ENCODE peak calls at places on chromosomes 16 and 17, in seven cellular contexts. One of them, this sample, is unnamed.

GRCh38 chr16:83404261-83404660 is 403.5 kb upstream of the HSBP1 start:
- DNase-seq in ascending aorta: no peak
- DNase-seq in breast epithelium: no peak
- DNase-seq in heart right ventricle: no peak
- DNase-seq in heart left ventricle: no peak
- DNase-seq in aorta: no peak
- DNase-seq in left lung: no peak
- DNase-seq in this sample: no peak

GRCh38 chr16:48960830-48961229 is 320.8 kb downstream of the CBLN1 start:
- DNase-seq in ascending aorta: no peak
- DNase-seq in breast epithelium: no peak
- DNase-seq in heart right ventricle: no peak
- DNase-seq in heart left ventricle: no peak
- DNase-seq in aorta: no peak
- DNase-seq in left lung: no peak
- DNase-seq in this sample: no peak

GRCh38 chr16:353404-354285 is 1.1 kb upstream of the AXIN1 start:
- DNase-seq in ascending aorta: no peak
- DNase-seq in breast epithelium: no peak
- DNase-seq in heart right ventricle: no peak
- DNase-seq in heart left ventricle: no peak
- DNase-seq in aorta: no peak
- DNase-seq in left lung: peak; percentile 84
- DNase-seq in this sample: no peak

GRCh38 chr16:27369806-27370205 is 32.2 kb upstream of the IL21R start:
- DNase-seq in ascending aorta: no peak
- DNase-seq in breast epithelium: no peak
- DNase-seq in heart right ventricle: no peak
- DNase-seq in heart left ventricle: no peak
- DNase-seq in aorta: no peak
- DNase-seq in left lung: no peak
- DNase-seq in this sample: no peak

GRCh38 chr17:27525316-27525715 is 69.1 kb downstream of the KSR1 start:
- DNase-seq in ascending aorta: no peak
- DNase-seq in breast epithelium: no peak
- DNase-seq in heart right ventricle: no peak
- DNase-seq in heart left ventricle: no peak
- DNase-seq in aorta: no peak
- DNase-seq in left lung: no peak
- DNase-seq in this sample: no peak

GRCh38 chr17:11738151-11738550 is 139.9 kb downstream of the DNAH9 start:
- DNase-seq in ascending aorta: no peak
- DNase-seq in breast epithelium: no peak
- DNase-seq in heart right ventricle: no peak
- DNase-seq in heart left ventricle: no peak
- DNase-seq in aorta: no peak
- DNase-seq in left lung: no peak
- DNase-seq in this sample: no peak

GRCh38 chr17:6450926-6451717 is 6.9 kb downstream of the PIMREG start:
- DNase-seq in ascending aorta: no peak
- DNase-seq in breast epithelium: no peak
- DNase-seq in heart right ventricle: no peak
- DNase-seq in heart left ventricle: no peak
- DNase-seq in aorta: no peak
- DNase-seq in left lung: no peak
- DNase-seq in this sample: no peak

GRCh38 chr16:49858200-49859129 is 2.6 kb upstream of the ZNF423 start:
- DNase-seq in ascending aorta: no peak
- DNase-seq in breast epithelium: no peak
- DNase-seq in heart right ventricle: peak; percentile 66
- DNase-seq in heart left ventricle: peak; percentile 68
- DNase-seq in aorta: peak; percentile 94
- DNase-seq in left lung: peak; percentile 83
- DNase-seq in this sample: peak; percentile 72

GRCh38 chr16:2039286-2040030 is 8.2 kb downstream of the NTHL1 start:
- DNase-seq in ascending aorta: no peak
- DNase-seq in breast epithelium: peak; percentile 84
- DNase-seq in heart right ventricle: peak; percentile 93
- DNase-seq in heart left ventricle: peak; percentile 90
- DNase-seq in aorta: no peak
- DNase-seq in left lung: peak; percentile 62
- DNase-seq in this sample: peak; percentile 77

GRCh38 chr17:35129973-35130351 is 8.5 kb downstream of the FNDC8 start:
- DNase-seq in ascending aorta: no peak
- DNase-seq in breast epithelium: no peak
- DNase-seq in heart right ventricle: no peak
- DNase-seq in heart left ventricle: no peak
- DNase-seq in aorta: no peak
- DNase-seq in left lung: no peak
- DNase-seq in this sample: no peak

GRCh38 chr16:81005644-81006471 is 827 bp downstream of the CMC2 start:
- DNase-seq in ascending aorta: no peak
- DNase-seq in breast epithelium: no peak
- DNase-seq in heart right ventricle: peak; percentile 80
- DNase-seq in heart left ventricle: no peak
- DNase-seq in aorta: no peak
- DNase-seq in left lung: no peak
- DNase-seq in this sample: peak; percentile 86

GRCh38 chr17:41915566-41915965 is 3.2 kb downstream of the ACLY start:
- DNase-seq in ascending aorta: no peak
- DNase-seq in breast epithelium: no peak
- DNase-seq in heart right ventricle: no peak
- DNase-seq in heart left ventricle: no peak
- DNase-seq in aorta: no peak
- DNase-seq in left lung: no peak
- DNase-seq in this sample: no peak

GRCh38 chr16:57623251-57624043 is 5.0 kb upstream of the ADGRG1 start:
- DNase-seq in ascending aorta: no peak
- DNase-seq in breast epithelium: peak; percentile 73
- DNase-seq in heart right ventricle: no peak
- DNase-seq in heart left ventricle: no peak
- DNase-seq in aorta: peak; percentile 67
- DNase-seq in left lung: peak; percentile 71
- DNase-seq in this sample: peak; percentile 76

GRCh38 chr17:16926591-16927451 is 45.1 kb downstream of the TNFRSF13B start:
- DNase-seq in ascending aorta: no peak
- DNase-seq in breast epithelium: peak; percentile 48
- DNase-seq in heart right ventricle: no peak
- DNase-seq in heart left ventricle: no peak
- DNase-seq in aorta: peak; percentile 62
- DNase-seq in left lung: peak; percentile 61
- DNase-seq in this sample: no peak

GRCh38 chr16:14015948-14016347 is 55.2 kb upstream of the MRTFB start:
- DNase-seq in ascending aorta: no peak
- DNase-seq in breast epithelium: no peak
- DNase-seq in heart right ventricle: no peak
- DNase-seq in heart left ventricle: no peak
- DNase-seq in aorta: no peak
- DNase-seq in left lung: no peak
- DNase-seq in this sample: no peak

GRCh38 chr17:76674600-76674999 is 31.0 kb upstream of the ST6GALNAC1 start:
- DNase-seq in ascending aorta: no peak
- DNase-seq in breast epithelium: no peak
- DNase-seq in heart right ventricle: no peak
- DNase-seq in heart left ventricle: no peak
- DNase-seq in aorta: no peak
- DNase-seq in left lung: no peak
- DNase-seq in this sample: no peak

GRCh38 chr17:43782903-43783462 is 2.7 kb downstream of the CFAP97D1 start:
- DNase-seq in ascending aorta: no peak
- DNase-seq in breast epithelium: no peak
- DNase-seq in heart right ventricle: no peak
- DNase-seq in heart left ventricle: no peak
- DNase-seq in aorta: no peak
- DNase-seq in left lung: no peak
- DNase-seq in this sample: no peak

GRCh38 chr17:64448665-64449512 is at the start of gene MILR1:
- DNase-seq in ascending aorta: no peak
- DNase-seq in breast epithelium: no peak
- DNase-seq in heart right ventricle: peak; percentile 50
- DNase-seq in heart left ventricle: peak; percentile 33
- DNase-seq in aorta: no peak
- DNase-seq in left lung: no peak
- DNase-seq in this sample: no peak

GRCh38 chr16:81585785-81586184 is 141.2 kb downstream of the CMIP start:
- DNase-seq in ascending aorta: no peak
- DNase-seq in breast epithelium: no peak
- DNase-seq in heart right ventricle: no peak
- DNase-seq in heart left ventricle: no peak
- DNase-seq in aorta: peak; percentile 66
- DNase-seq in left lung: no peak
- DNase-seq in this sample: peak; percentile 20

GRCh38 chr17:75241996-75242460 is 19.4 kb downstream of the GGA3 start:
- DNase-seq in ascending aorta: no peak
- DNase-seq in breast epithelium: no peak
- DNase-seq in heart right ventricle: no peak
- DNase-seq in heart left ventricle: no peak
- DNase-seq in aorta: no peak
- DNase-seq in left lung: no peak
- DNase-seq in this sample: no peak

GRCh38 chr17:15918661-15919259 is 26.2 kb upstream of the ADORA2B start:
- DNase-seq in ascending aorta: no peak
- DNase-seq in breast epithelium: no peak
- DNase-seq in heart right ventricle: peak; percentile 61
- DNase-seq in heart left ventricle: peak; percentile 26
- DNase-seq in aorta: no peak
- DNase-seq in left lung: no peak
- DNase-seq in this sample: peak; percentile 41

GRCh38 chr17:15918261-15918660 is 26.7 kb upstream of the ADORA2B start:
- DNase-seq in ascending aorta: no peak
- DNase-seq in breast epithelium: no peak
- DNase-seq in heart right ventricle: no peak
- DNase-seq in heart left ventricle: no peak
- DNase-seq in aorta: no peak
- DNase-seq in left lung: no peak
- DNase-seq in this sample: no peak

GRCh38 chr17:15917439-15918027 is 27.4 kb upstream of the ADORA2B start:
- DNase-seq in ascending aorta: no peak
- DNase-seq in breast epithelium: no peak
- DNase-seq in heart right ventricle: no peak
- DNase-seq in heart left ventricle: no peak
- DNase-seq in aorta: no peak
- DNase-seq in left lung: peak; percentile 78
- DNase-seq in this sample: no peak

GRCh38 chr17:15920758-15921239 is 24.1 kb upstream of the ADORA2B start:
- DNase-seq in ascending aorta: no peak
- DNase-seq in breast epithelium: no peak
- DNase-seq in heart right ventricle: no peak
- DNase-seq in heart left ventricle: no peak
- DNase-seq in aorta: no peak
- DNase-seq in left lung: no peak
- DNase-seq in this sample: no peak

GRCh38 chr17:15919466-15919865 is 25.5 kb upstream of the ADORA2B start:
- DNase-seq in ascending aorta: no peak
- DNase-seq in breast epithelium: no peak
- DNase-seq in heart right ventricle: no peak
- DNase-seq in heart left ventricle: no peak
- DNase-seq in aorta: no peak
- DNase-seq in left lung: no peak
- DNase-seq in this sample: no peak
- H3K4me3 ChIP-seq in ascending aorta: no peak overlapping the region
- H3K4me3 ChIP-seq in breast epithelium: no peak overlapping the region
- H3K4me3 ChIP-seq in heart right ventricle: no peak overlapping the region
- H3K4me3 ChIP-seq in heart left ventricle: no peak overlapping the region
- H3K4me3 ChIP-seq in aorta: no peak overlapping the region
- H3K4me3 ChIP-seq in left lung: no peak overlapping the region
- H3K4me3 ChIP-seq in this sample: no peak overlapping the region

DNA sequence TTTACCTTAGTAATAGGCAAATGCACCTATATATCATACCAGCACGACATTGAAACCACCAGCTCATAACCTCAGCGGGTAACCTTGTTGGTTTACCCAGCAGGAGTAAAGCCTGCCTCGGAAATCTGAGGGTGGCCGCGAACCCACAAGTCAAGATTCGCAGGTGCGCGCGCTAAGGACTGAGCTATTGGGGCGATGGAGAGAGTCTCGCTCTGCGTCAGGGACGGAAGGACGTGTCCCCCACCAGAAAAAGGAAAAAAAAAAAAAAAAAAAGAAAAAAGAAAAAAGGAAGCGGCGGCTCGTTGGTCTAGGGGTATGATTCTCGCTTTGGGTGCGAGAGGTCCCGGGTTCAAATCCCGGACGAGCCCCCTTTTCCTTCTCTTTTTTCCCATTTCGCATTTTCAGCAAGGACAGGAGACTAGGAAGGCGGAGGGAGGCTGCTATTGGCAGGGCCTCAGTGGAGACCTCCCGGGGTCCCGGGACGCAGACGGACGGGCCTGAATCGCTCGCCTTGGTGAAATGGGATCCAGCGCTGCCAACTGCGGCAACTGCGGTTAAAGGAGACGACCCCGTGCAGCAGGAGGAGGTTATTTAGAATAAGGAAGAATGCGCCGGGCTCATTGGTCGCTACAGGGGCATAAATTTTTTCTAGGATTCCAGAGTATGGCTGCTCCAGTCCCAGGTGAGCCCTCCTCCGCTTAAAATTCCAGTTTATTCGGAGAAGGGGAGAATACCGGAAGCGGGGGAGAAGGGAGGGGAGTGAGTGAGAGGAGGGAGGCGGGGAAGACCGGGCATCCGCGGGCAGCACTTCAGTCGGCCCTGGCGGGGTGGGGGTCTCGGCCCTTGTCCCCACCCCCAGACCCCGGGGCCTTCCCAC is at the start of gene OR1F1:
- DNase-seq in ascending aorta: no peak
- DNase-seq in breast epithelium: no peak
- DNase-seq in heart right ventricle: no peak
- DNase-seq in heart left ventricle: no peak
- DNase-seq in aorta: no peak
- DNase-seq in left lung: no peak
- DNase-seq in this sample: no peak
- H3K27ac ChIP-seq in ascending aorta: no peak within 1 kb of the TSS
- H3K27ac ChIP-seq in breast epithelium: no peak within 1 kb of the TSS
- H3K27ac ChIP-seq in heart right ventricle: no peak within 1 kb of the TSS
- H3K27ac ChIP-seq in heart left ventricle: no peak within 1 kb of the TSS
- H3K27ac ChIP-seq in aorta: no peak within 1 kb of the TSS
- H3K27ac ChIP-seq in left lung: no peak within 1 kb of the TSS
- H3K27ac ChIP-seq in this sample: no peak within 1 kb of the TSS

DNA sequence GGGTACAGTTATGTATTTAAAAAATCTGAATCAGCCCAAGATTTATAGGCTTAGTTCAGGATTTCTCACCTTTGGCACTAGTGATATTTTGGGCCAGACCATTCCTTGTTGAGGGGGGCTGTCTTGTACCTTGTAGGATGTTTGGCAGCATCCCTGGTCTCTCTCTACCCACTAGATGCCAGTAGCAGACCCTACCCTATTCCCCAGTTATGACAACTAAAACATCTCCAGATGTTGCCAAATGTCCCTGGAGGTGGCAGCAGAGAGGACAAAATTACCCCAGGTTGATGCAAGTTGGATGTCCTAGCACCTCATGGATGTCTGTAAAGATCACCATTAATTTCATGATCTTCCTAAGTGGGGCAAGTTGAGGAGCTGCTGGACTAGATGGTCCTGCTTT is 45.8 kb downstream of the SYT17 start:
- DNase-seq in ascending aorta: no peak
- DNase-seq in breast epithelium: no peak
- DNase-seq in heart right ventricle: no peak
- DNase-seq in heart left ventricle: no peak
- DNase-seq in aorta: no peak
- DNase-seq in left lung: no peak
- DNase-seq in this sample: no peak
- H3K36me3 ChIP-seq in ascending aorta: no peaks in the 10 kb centered on the region
- H3K36me3 ChIP-seq in breast epithelium: no peaks in the 10 kb centered on the region
- H3K36me3 ChIP-seq in heart right ventricle: no peaks in the 10 kb centered on the region
- H3K36me3 ChIP-seq in heart left ventricle: no peaks in the 10 kb centered on the region
- H3K36me3 ChIP-seq in aorta: no peaks in the 10 kb centered on the region
- H3K36me3 ChIP-seq in left lung: no peaks in the 10 kb centered on the region
- H3K36me3 ChIP-seq in this sample: no peaks in the 10 kb centered on the region

GRCh38 chr17:4474093-4474492 is 24.6 kb upstream of the SPNS2 start:
- DNase-seq in ascending aorta: no peak
- DNase-seq in breast epithelium: no peak
- DNase-seq in heart right ventricle: peak; percentile 83
- DNase-seq in heart left ventricle: peak; percentile 74
- DNase-seq in aorta: no peak
- DNase-seq in left lung: no peak
- DNase-seq in this sample: no peak
- H3K4me3 ChIP-seq in ascending aorta: no peak overlapping the region
- H3K4me3 ChIP-seq in breast epithelium: no peak overlapping the region
- H3K4me3 ChIP-seq in heart right ventricle: no peak overlapping the region
- H3K4me3 ChIP-seq in heart left ventricle: no peak overlapping the region
- H3K4me3 ChIP-seq in aorta: no peak overlapping the region
- H3K4me3 ChIP-seq in left lung: no peak overlapping the region
- H3K4me3 ChIP-seq in this sample: no peak overlapping the region

This sample was measured in body of pancreas.